ENCODE peak calls at places on chromosome 1, in ten cellular contexts. One of them, this sample, is unnamed.

GRCh38 chr1:8590696-8591351 is 226.6 kb downstream of the RERE start:
- DNase-seq in T-helper 22 cell: no peak
- DNase-seq in left ventricle myocardium inferior: no peak
- DNase-seq in COLO829: no peak
- DNase-seq in mesothelial cell of epicardium: no peak
- DNase-seq in amygdala: no peak
- DNase-seq in stimulated activated CD4-positive, alpha-beta T cell treated with anti-CD3 and anti-CD28 coated beads, Interleukin-15, amount 100 ng/mL, for 1 hour: no peak
- DNase-seq in mesendoderm: no peak
- DNase-seq in thoracic aorta: no peak
- DNase-seq in brain microvascular endothelial cell: no peak
- DNase-seq in this sample: no peak

GRCh38 chr1:36383240-36383639 is 2.5 kb downstream of the STK40 start:
- DNase-seq in mesendoderm: no peak
- DNase-seq in amygdala: no peak
- DNase-seq in thoracic aorta: no peak
- DNase-seq in T-helper 22 cell: no peak
- DNase-seq in COLO829: no peak
- DNase-seq in left ventricle myocardium inferior: peak
- DNase-seq in stimulated activated CD4-positive, alpha-beta T cell treated with anti-CD3 and anti-CD28 coated beads, Interleukin-15, amount 100 ng/mL, for 1 hour: no peak
- DNase-seq in brain microvascular endothelial cell: no peak
- DNase-seq in mesothelial cell of epicardium: no peak
- DNase-seq in this sample: no peak

GRCh38 chr1:113783254-113784103 is 24.2 kb upstream of the PHTF1 start:
- DNase-seq in left ventricle myocardium inferior: no peak
- DNase-seq in T-helper 22 cell: peak
- DNase-seq in stimulated activated CD4-positive, alpha-beta T cell treated with anti-CD3 and anti-CD28 coated beads, Interleukin-15, amount 100 ng/mL, for 1 hour: no peak
- DNase-seq in thoracic aorta: no peak
- DNase-seq in COLO829: no peak
- DNase-seq in brain microvascular endothelial cell: peak
- DNase-seq in mesendoderm: peak
- DNase-seq in mesothelial cell of epicardium: no peak
- DNase-seq in amygdala: peak
- DNase-seq in this sample: no peak

GRCh38 chr1:1421147-1421906 is at the start of gene ANKRD65:
- DNase-seq in brain microvascular endothelial cell: no peak
- DNase-seq in mesendoderm: no peak
- DNase-seq in T-helper 22 cell: no peak
- DNase-seq in stimulated activated CD4-positive, alpha-beta T cell treated with anti-CD3 and anti-CD28 coated beads, Interleukin-15, amount 100 ng/mL, for 1 hour: no peak
- DNase-seq in left ventricle myocardium inferior: no peak
- DNase-seq in amygdala: peak
- DNase-seq in thoracic aorta: no peak
- DNase-seq in COLO829: no peak
- DNase-seq in mesothelial cell of epicardium: no peak
- DNase-seq in this sample: no peak

GRCh38 chr1:154344977-154345837 is 19.9 kb downstream of the ATP8B2 start:
- DNase-seq in mesendoderm: peak
- DNase-seq in mesothelial cell of epicardium: no peak
- DNase-seq in left ventricle myocardium inferior: no peak
- DNase-seq in amygdala: no peak
- DNase-seq in stimulated activated CD4-positive, alpha-beta T cell treated with anti-CD3 and anti-CD28 coated beads, Interleukin-15, amount 100 ng/mL, for 1 hour: peak
- DNase-seq in brain microvascular endothelial cell: peak
- DNase-seq in T-helper 22 cell: peak
- DNase-seq in thoracic aorta: no peak
- DNase-seq in COLO829: peak
- DNase-seq in this sample: peak

GRCh38 chr1:170415734-170416372 is 116.1 kb upstream of the GORAB start:
- DNase-seq in amygdala: no peak
- DNase-seq in mesothelial cell of epicardium: no peak
- DNase-seq in stimulated activated CD4-positive, alpha-beta T cell treated with anti-CD3 and anti-CD28 coated beads, Interleukin-15, amount 100 ng/mL, for 1 hour: no peak
- DNase-seq in COLO829: no peak
- DNase-seq in thoracic aorta: no peak
- DNase-seq in T-helper 22 cell: no peak
- DNase-seq in left ventricle myocardium inferior: no peak
- DNase-seq in mesendoderm: no peak
- DNase-seq in brain microvascular endothelial cell: no peak
- DNase-seq in this sample: no peak

GRCh38 chr1:218499021-218499691 is 154.0 kb downstream of the TGFB2 start:
- DNase-seq in stimulated activated CD4-positive, alpha-beta T cell treated with anti-CD3 and anti-CD28 coated beads, Interleukin-15, amount 100 ng/mL, for 1 hour: no peak
- DNase-seq in COLO829: no peak
- DNase-seq in T-helper 22 cell: no peak
- DNase-seq in amygdala: no peak
- DNase-seq in mesendoderm: no peak
- DNase-seq in left ventricle myocardium inferior: no peak
- DNase-seq in brain microvascular endothelial cell: peak
- DNase-seq in mesothelial cell of epicardium: no peak
- DNase-seq in thoracic aorta: no peak
- DNase-seq in this sample: no peak

GRCh38 chr1:33074193-33074945 is 6.6 kb upstream of the AZIN2 start:
- DNase-seq in mesendoderm: no peak
- DNase-seq in left ventricle myocardium inferior: no peak
- DNase-seq in stimulated activated CD4-positive, alpha-beta T cell treated with anti-CD3 and anti-CD28 coated beads, Interleukin-15, amount 100 ng/mL, for 1 hour: no peak
- DNase-seq in amygdala: peak
- DNase-seq in mesothelial cell of epicardium: no peak
- DNase-seq in thoracic aorta: no peak
- DNase-seq in T-helper 22 cell: no peak
- DNase-seq in COLO829: peak
- DNase-seq in brain microvascular endothelial cell: no peak
- DNase-seq in this sample: no peak

GRCh38 chr1:53878492-53879105 is 11.0 kb downstream of the YIPF1 start:
- DNase-seq in stimulated activated CD4-positive, alpha-beta T cell treated with anti-CD3 and anti-CD28 coated beads, Interleukin-15, amount 100 ng/mL, for 1 hour: no peak
- DNase-seq in COLO829: peak
- DNase-seq in thoracic aorta: no peak
- DNase-seq in brain microvascular endothelial cell: peak
- DNase-seq in amygdala: no peak
- DNase-seq in left ventricle myocardium inferior: no peak
- DNase-seq in mesendoderm: peak
- DNase-seq in mesothelial cell of epicardium: no peak
- DNase-seq in T-helper 22 cell: no peak
- DNase-seq in this sample: peak

GRCh38 chr1:198918920-198919319 is 280.1 kb downstream of the PTPRC start:
- DNase-seq in left ventricle myocardium inferior: no peak
- DNase-seq in amygdala: no peak
- DNase-seq in mesendoderm: no peak
- DNase-seq in brain microvascular endothelial cell: no peak
- DNase-seq in mesothelial cell of epicardium: no peak
- DNase-seq in T-helper 22 cell: no peak
- DNase-seq in stimulated activated CD4-positive, alpha-beta T cell treated with anti-CD3 and anti-CD28 coated beads, Interleukin-15, amount 100 ng/mL, for 1 hour: no peak
- DNase-seq in COLO829: no peak
- DNase-seq in thoracic aorta: no peak
- DNase-seq in this sample: no peak

GRCh38 chr1:83583351-83584014 is 415.4 kb downstream of the TTLL7 start:
- DNase-seq in T-helper 22 cell: no peak
- DNase-seq in mesendoderm: peak
- DNase-seq in brain microvascular endothelial cell: no peak
- DNase-seq in amygdala: peak
- DNase-seq in COLO829: no peak
- DNase-seq in stimulated activated CD4-positive, alpha-beta T cell treated with anti-CD3 and anti-CD28 coated beads, Interleukin-15, amount 100 ng/mL, for 1 hour: no peak
- DNase-seq in thoracic aorta: no peak
- DNase-seq in left ventricle myocardium inferior: no peak
- DNase-seq in mesothelial cell of epicardium: no peak
- DNase-seq in this sample: no peak

GRCh38 chr1:217703326-217703725 is 72.2 kb downstream of the SPATA17 start:
- DNase-seq in mesothelial cell of epicardium: no peak
- DNase-seq in COLO829: no peak
- DNase-seq in amygdala: no peak
- DNase-seq in left ventricle myocardium inferior: no peak
- DNase-seq in thoracic aorta: no peak
- DNase-seq in T-helper 22 cell: no peak
- DNase-seq in brain microvascular endothelial cell: no peak
- DNase-seq in stimulated activated CD4-positive, alpha-beta T cell treated with anti-CD3 and anti-CD28 coated beads, Interleukin-15, amount 100 ng/mL, for 1 hour: no peak
- DNase-seq in mesendoderm: no peak
- DNase-seq in this sample: no peak

GRCh38 chr1:234840843-234841242 is 230.9 kb upstream of the IRF2BP2 start:
- DNase-seq in T-helper 22 cell: no peak
- DNase-seq in amygdala: no peak
- DNase-seq in stimulated activated CD4-positive, alpha-beta T cell treated with anti-CD3 and anti-CD28 coated beads, Interleukin-15, amount 100 ng/mL, for 1 hour: no peak
- DNase-seq in left ventricle myocardium inferior: no peak
- DNase-seq in mesendoderm: no peak
- DNase-seq in COLO829: no peak
- DNase-seq in brain microvascular endothelial cell: peak
- DNase-seq in thoracic aorta: no peak
- DNase-seq in mesothelial cell of epicardium: no peak
- DNase-seq in this sample: no peak

GRCh38 chr1:149986486-149987296 is 23.8 kb downstream of the OTUD7B start:
- DNase-seq in COLO829: peak
- DNase-seq in mesendoderm: peak
- DNase-seq in brain microvascular endothelial cell: peak
- DNase-seq in thoracic aorta: no peak
- DNase-seq in mesothelial cell of epicardium: no peak
- DNase-seq in left ventricle myocardium inferior: no peak
- DNase-seq in T-helper 22 cell: no peak
- DNase-seq in stimulated activated CD4-positive, alpha-beta T cell treated with anti-CD3 and anti-CD28 coated beads, Interleukin-15, amount 100 ng/mL, for 1 hour: no peak
- DNase-seq in amygdala: no peak
- DNase-seq in this sample: no peak

GRCh38 chr1:197917813-197918646 is 858 bp downstream of the LHX9 start:
- DNase-seq in mesothelial cell of epicardium: peak
- DNase-seq in COLO829: no peak
- DNase-seq in left ventricle myocardium inferior: no peak
- DNase-seq in brain microvascular endothelial cell: no peak
- DNase-seq in T-helper 22 cell: no peak
- DNase-seq in mesendoderm: no peak
- DNase-seq in thoracic aorta: no peak
- DNase-seq in amygdala: no peak
- DNase-seq in stimulated activated CD4-positive, alpha-beta T cell treated with anti-CD3 and anti-CD28 coated beads, Interleukin-15, amount 100 ng/mL, for 1 hour: no peak
- DNase-seq in this sample: no peak

GRCh38 chr1:70234733-70235132 is 13.6 kb downstream of the SRSF11 start:
- DNase-seq in COLO829: no peak
- DNase-seq in brain microvascular endothelial cell: no peak
- DNase-seq in T-helper 22 cell: no peak
- DNase-seq in mesothelial cell of epicardium: no peak
- DNase-seq in amygdala: no peak
- DNase-seq in stimulated activated CD4-positive, alpha-beta T cell treated with anti-CD3 and anti-CD28 coated beads, Interleukin-15, amount 100 ng/mL, for 1 hour: no peak
- DNase-seq in thoracic aorta: no peak
- DNase-seq in mesendoderm: no peak
- DNase-seq in left ventricle myocardium inferior: no peak
- DNase-seq in this sample: no peak

GRCh38 chr1:52850951-52851350 is 8.4 kb downstream of the ZYG11A start:
- DNase-seq in COLO829: no peak
- DNase-seq in thoracic aorta: no peak
- DNase-seq in brain microvascular endothelial cell: no peak
- DNase-seq in amygdala: no peak
- DNase-seq in T-helper 22 cell: no peak
- DNase-seq in mesothelial cell of epicardium: no peak
- DNase-seq in mesendoderm: no peak
- DNase-seq in stimulated activated CD4-positive, alpha-beta T cell treated with anti-CD3 and anti-CD28 coated beads, Interleukin-15, amount 100 ng/mL, for 1 hour: no peak
- DNase-seq in left ventricle myocardium inferior: no peak
- DNase-seq in this sample: no peak

GRCh38 chr1:16212251-16212961 is at the start of gene ARHGEF19:
- DNase-seq in mesothelial cell of epicardium: peak
- DNase-seq in brain microvascular endothelial cell: no peak
- DNase-seq in thoracic aorta: no peak
- DNase-seq in amygdala: no peak
- DNase-seq in mesendoderm: peak
- DNase-seq in COLO829: no peak
- DNase-seq in stimulated activated CD4-positive, alpha-beta T cell treated with anti-CD3 and anti-CD28 coated beads, Interleukin-15, amount 100 ng/mL, for 1 hour: no peak
- DNase-seq in T-helper 22 cell: no peak
- DNase-seq in left ventricle myocardium inferior: no peak
- DNase-seq in this sample: no peak

GRCh38 chr1:67214420-67215174 is 48.3 kb downstream of the IL23R start:
- DNase-seq in left ventricle myocardium inferior: no peak
- DNase-seq in thoracic aorta: no peak
- DNase-seq in brain microvascular endothelial cell: peak
- DNase-seq in mesothelial cell of epicardium: no peak
- DNase-seq in T-helper 22 cell: no peak
- DNase-seq in COLO829: no peak
- DNase-seq in mesendoderm: peak
- DNase-seq in stimulated activated CD4-positive, alpha-beta T cell treated with anti-CD3 and anti-CD28 coated beads, Interleukin-15, amount 100 ng/mL, for 1 hour: no peak
- DNase-seq in amygdala: no peak
- DNase-seq in this sample: no peak

GRCh38 chr1:154418062-154418897 is 13.1 kb downstream of the IL6R start:
- DNase-seq in mesothelial cell of epicardium: no peak
- DNase-seq in stimulated activated CD4-positive, alpha-beta T cell treated with anti-CD3 and anti-CD28 coated beads, Interleukin-15, amount 100 ng/mL, for 1 hour: no peak
- DNase-seq in amygdala: no peak
- DNase-seq in thoracic aorta: no peak
- DNase-seq in COLO829: no peak
- DNase-seq in T-helper 22 cell: peak
- DNase-seq in mesendoderm: no peak
- DNase-seq in left ventricle myocardium inferior: no peak
- DNase-seq in brain microvascular endothelial cell: no peak
- DNase-seq in this sample: no peak

GRCh38 chr1:86507935-86508582 is 38.8 kb upstream of the CLCA4 start:
- DNase-seq in brain microvascular endothelial cell: peak
- DNase-seq in left ventricle myocardium inferior: no peak
- DNase-seq in stimulated activated CD4-positive, alpha-beta T cell treated with anti-CD3 and anti-CD28 coated beads, Interleukin-15, amount 100 ng/mL, for 1 hour: no peak
- DNase-seq in mesendoderm: peak
- DNase-seq in T-helper 22 cell: no peak
- DNase-seq in amygdala: no peak
- DNase-seq in mesothelial cell of epicardium: no peak
- DNase-seq in thoracic aorta: no peak
- DNase-seq in COLO829: no peak
- DNase-seq in this sample: no peak

GRCh38 chr1:207336559-207337467 is 15.3 kb downstream of the CD55 start:
- DNase-seq in left ventricle myocardium inferior: no peak
- DNase-seq in brain microvascular endothelial cell: peak
- DNase-seq in mesendoderm: no peak
- DNase-seq in mesothelial cell of epicardium: no peak
- DNase-seq in COLO829: no peak
- DNase-seq in T-helper 22 cell: no peak
- DNase-seq in amygdala: no peak
- DNase-seq in thoracic aorta: no peak
- DNase-seq in stimulated activated CD4-positive, alpha-beta T cell treated with anti-CD3 and anti-CD28 coated beads, Interleukin-15, amount 100 ng/mL, for 1 hour: no peak
- DNase-seq in this sample: no peak

GRCh38 chr1:17640975-17641374 is 101.5 kb downstream of the ARHGEF10L start:
- DNase-seq in stimulated activated CD4-positive, alpha-beta T cell treated with anti-CD3 and anti-CD28 coated beads, Interleukin-15, amount 100 ng/mL, for 1 hour: no peak
- DNase-seq in mesothelial cell of epicardium: no peak
- DNase-seq in left ventricle myocardium inferior: no peak
- DNase-seq in COLO829: no peak
- DNase-seq in mesendoderm: no peak
- DNase-seq in thoracic aorta: no peak
- DNase-seq in amygdala: no peak
- DNase-seq in T-helper 22 cell: no peak
- DNase-seq in brain microvascular endothelial cell: no peak
- DNase-seq in this sample: no peak

GRCh38 chr1:205351984-205352713 is 4.6 kb downstream of the KLHDC8A start:
- DNase-seq in stimulated activated CD4-positive, alpha-beta T cell treated with anti-CD3 and anti-CD28 coated beads, Interleukin-15, amount 100 ng/mL, for 1 hour: no peak
- DNase-seq in left ventricle myocardium inferior: no peak
- DNase-seq in mesothelial cell of epicardium: no peak
- DNase-seq in brain microvascular endothelial cell: no peak
- DNase-seq in mesendoderm: peak
- DNase-seq in amygdala: no peak
- DNase-seq in thoracic aorta: no peak
- DNase-seq in T-helper 22 cell: no peak
- DNase-seq in COLO829: no peak
- DNase-seq in this sample: no peak

GRCh38 chr1:216665891-216666290 is 57.3 kb downstream of the ESRRG start:
- DNase-seq in brain microvascular endothelial cell: no peak
- DNase-seq in stimulated activated CD4-positive, alpha-beta T cell treated with anti-CD3 and anti-CD28 coated beads, Interleukin-15, amount 100 ng/mL, for 1 hour: no peak
- DNase-seq in thoracic aorta: no peak
- DNase-seq in T-helper 22 cell: no peak
- DNase-seq in amygdala: no peak
- DNase-seq in left ventricle myocardium inferior: no peak
- DNase-seq in COLO829: no peak
- DNase-seq in mesothelial cell of epicardium: no peak
- DNase-seq in mesendoderm: no peak
- DNase-seq in this sample: no peak

GRCh38 chr1:50604580-50604979 is 181.3 kb upstream of the DMRTA2 start:
- DNase-seq in brain microvascular endothelial cell: no peak
- DNase-seq in mesothelial cell of epicardium: no peak
- DNase-seq in thoracic aorta: no peak
- DNase-seq in stimulated activated CD4-positive, alpha-beta T cell treated with anti-CD3 and anti-CD28 coated beads, Interleukin-15, amount 100 ng/mL, for 1 hour: no peak
- DNase-seq in left ventricle myocardium inferior: no peak
- DNase-seq in mesendoderm: peak
- DNase-seq in COLO829: no peak
- DNase-seq in amygdala: no peak
- DNase-seq in T-helper 22 cell: no peak
- DNase-seq in this sample: no peak

GRCh38 chr1:69421286-69421685 is 146.4 kb upstream of the LRRC7 start:
- DNase-seq in mesothelial cell of epicardium: no peak
- DNase-seq in stimulated activated CD4-positive, alpha-beta T cell treated with anti-CD3 and anti-CD28 coated beads, Interleukin-15, amount 100 ng/mL, for 1 hour: no peak
- DNase-seq in mesendoderm: no peak
- DNase-seq in T-helper 22 cell: no peak
- DNase-seq in thoracic aorta: no peak
- DNase-seq in brain microvascular endothelial cell: peak
- DNase-seq in amygdala: no peak
- DNase-seq in COLO829: peak
- DNase-seq in left ventricle myocardium inferior: no peak
- DNase-seq in this sample: no peak

GRCh38 chr1:185279571-185279970 is 37.5 kb downstream of the IVNS1ABP start:
- DNase-seq in mesothelial cell of epicardium: no peak
- DNase-seq in COLO829: peak
- DNase-seq in mesendoderm: no peak
- DNase-seq in amygdala: no peak
- DNase-seq in T-helper 22 cell: no peak
- DNase-seq in brain microvascular endothelial cell: peak
- DNase-seq in thoracic aorta: no peak
- DNase-seq in left ventricle myocardium inferior: no peak
- DNase-seq in stimulated activated CD4-positive, alpha-beta T cell treated with anti-CD3 and anti-CD28 coated beads, Interleukin-15, amount 100 ng/mL, for 1 hour: no peak
- DNase-seq in this sample: no peak

This sample was measured in K562.